ENCODE peak calls at places on chromosomes 11 and 22, in seven cellular contexts. One of them, this sample, is unnamed.
A peak's percentile ranks its signal among the peaks of the same experiment; 100 is the strongest.

GRCh38 chr11:69055598-69056516 is 7.1 kb downstream of the TPCN2 start:
- DNase-seq in activated T-cell treated with anti-CD3 and anti-CD28 coated beads for 24 hours: no peak
- DNase-seq in ascending aorta: peak; percentile 83
- DNase-seq in ELR: no peak
- DNase-seq in psoas muscle: no peak
- DNase-seq in nephron progenitor cell: no peak
- DNase-seq in stimulated activated CD4-positive, alpha-beta T cell treated with anti-CD3 and anti-CD28 coated beads, Interleukin-4, amount 100 ng/mL, for 24 hours: no peak
- DNase-seq in this sample: peak; percentile 22

GRCh38 chr11:35071722-35072121 is 67.2 kb upstream of the CD44 start:
- DNase-seq in nephron progenitor cell: no peak
- DNase-seq in ascending aorta: no peak
- DNase-seq in ELR: no peak
- DNase-seq in psoas muscle: no peak
- DNase-seq in stimulated activated CD4-positive, alpha-beta T cell treated with anti-CD3 and anti-CD28 coated beads, Interleukin-4, amount 100 ng/mL, for 24 hours: no peak
- DNase-seq in activated T-cell treated with anti-CD3 and anti-CD28 coated beads for 24 hours: no peak
- DNase-seq in this sample: no peak

GRCh38 chr22:36544107-36544620 is 15.2 kb upstream of the EIF3D start:
- DNase-seq in ascending aorta: no peak
- DNase-seq in ELR: peak; percentile 92
- DNase-seq in stimulated activated CD4-positive, alpha-beta T cell treated with anti-CD3 and anti-CD28 coated beads, Interleukin-4, amount 100 ng/mL, for 24 hours: no peak
- DNase-seq in nephron progenitor cell: no peak
- DNase-seq in psoas muscle: no peak
- DNase-seq in activated T-cell treated with anti-CD3 and anti-CD28 coated beads for 24 hours: no peak
- DNase-seq in this sample: no peak

GRCh38 chr11:68682531-68682931 is 1.8 kb upstream of the GAL start:
- DNase-seq in ascending aorta: no peak
- DNase-seq in ELR: no peak
- DNase-seq in stimulated activated CD4-positive, alpha-beta T cell treated with anti-CD3 and anti-CD28 coated beads, Interleukin-4, amount 100 ng/mL, for 24 hours: no peak
- DNase-seq in nephron progenitor cell: no peak
- DNase-seq in activated T-cell treated with anti-CD3 and anti-CD28 coated beads for 24 hours: no peak
- DNase-seq in psoas muscle: no peak
- DNase-seq in this sample: no peak

GRCh38 chr11:117517097-117517496 is 189.4 kb downstream of the CEP164 start:
- DNase-seq in psoas muscle: no peak
- DNase-seq in ascending aorta: no peak
- DNase-seq in activated T-cell treated with anti-CD3 and anti-CD28 coated beads for 24 hours: no peak
- DNase-seq in stimulated activated CD4-positive, alpha-beta T cell treated with anti-CD3 and anti-CD28 coated beads, Interleukin-4, amount 100 ng/mL, for 24 hours: no peak
- DNase-seq in nephron progenitor cell: no peak
- DNase-seq in ELR: no peak
- DNase-seq in this sample: no peak

GRCh38 chr11:119940401-119940976 is 197.4 kb downstream of the TRIM29 start:
- DNase-seq in psoas muscle: no peak
- DNase-seq in stimulated activated CD4-positive, alpha-beta T cell treated with anti-CD3 and anti-CD28 coated beads, Interleukin-4, amount 100 ng/mL, for 24 hours: no peak
- DNase-seq in activated T-cell treated with anti-CD3 and anti-CD28 coated beads for 24 hours: no peak
- DNase-seq in ascending aorta: no peak
- DNase-seq in ELR: no peak
- DNase-seq in nephron progenitor cell: no peak
- DNase-seq in this sample: no peak

GRCh38 chr11:67261942-67262681 is 4.2 kb upstream of the GRK2 start:
- DNase-seq in psoas muscle: no peak
- DNase-seq in nephron progenitor cell: no peak
- DNase-seq in activated T-cell treated with anti-CD3 and anti-CD28 coated beads for 24 hours: no peak
- DNase-seq in ELR: no peak
- DNase-seq in stimulated activated CD4-positive, alpha-beta T cell treated with anti-CD3 and anti-CD28 coated beads, Interleukin-4, amount 100 ng/mL, for 24 hours: no peak
- DNase-seq in ascending aorta: no peak
- DNase-seq in this sample: no peak

GRCh38 chr11:115251126-115251525 is 253.1 kb downstream of the CADM1 start:
- DNase-seq in ELR: no peak
- DNase-seq in psoas muscle: no peak
- DNase-seq in nephron progenitor cell: no peak
- DNase-seq in activated T-cell treated with anti-CD3 and anti-CD28 coated beads for 24 hours: no peak
- DNase-seq in ascending aorta: no peak
- DNase-seq in stimulated activated CD4-positive, alpha-beta T cell treated with anti-CD3 and anti-CD28 coated beads, Interleukin-4, amount 100 ng/mL, for 24 hours: no peak
- DNase-seq in this sample: no peak

GRCh38 chr22:43993072-43993760 is 30.9 kb upstream of the PARVB start:
- DNase-seq in ascending aorta: peak; percentile 68
- DNase-seq in psoas muscle: peak; percentile 76
- DNase-seq in ELR: peak; percentile 71
- DNase-seq in activated T-cell treated with anti-CD3 and anti-CD28 coated beads for 24 hours: peak; percentile 40
- DNase-seq in stimulated activated CD4-positive, alpha-beta T cell treated with anti-CD3 and anti-CD28 coated beads, Interleukin-4, amount 100 ng/mL, for 24 hours: peak; percentile 60
- DNase-seq in nephron progenitor cell: peak; percentile 76
- DNase-seq in this sample: peak; percentile 28

GRCh38 chr22:19871845-19872778 is 17.4 kb upstream of the GNB1L start:
- DNase-seq in stimulated activated CD4-positive, alpha-beta T cell treated with anti-CD3 and anti-CD28 coated beads, Interleukin-4, amount 100 ng/mL, for 24 hours: no peak
- DNase-seq in activated T-cell treated with anti-CD3 and anti-CD28 coated beads for 24 hours: no peak
- DNase-seq in ascending aorta: peak; percentile 57
- DNase-seq in psoas muscle: no peak
- DNase-seq in ELR: no peak
- DNase-seq in nephron progenitor cell: no peak
- DNase-seq in this sample: no peak

GRCh38 chr22:22075382-22076163 is 93.0 kb upstream of the TOP3B start:
- DNase-seq in ascending aorta: no peak
- DNase-seq in ELR: no peak
- DNase-seq in psoas muscle: no peak
- DNase-seq in activated T-cell treated with anti-CD3 and anti-CD28 coated beads for 24 hours: no peak
- DNase-seq in stimulated activated CD4-positive, alpha-beta T cell treated with anti-CD3 and anti-CD28 coated beads, Interleukin-4, amount 100 ng/mL, for 24 hours: no peak
- DNase-seq in nephron progenitor cell: no peak
- DNase-seq in this sample: no peak

GRCh38 chr11:87743002-87743401 is 432.2 kb downstream of the RAB38 start:
- DNase-seq in stimulated activated CD4-positive, alpha-beta T cell treated with anti-CD3 and anti-CD28 coated beads, Interleukin-4, amount 100 ng/mL, for 24 hours: no peak
- DNase-seq in ELR: peak; percentile 3
- DNase-seq in ascending aorta: no peak
- DNase-seq in psoas muscle: no peak
- DNase-seq in nephron progenitor cell: no peak
- DNase-seq in activated T-cell treated with anti-CD3 and anti-CD28 coated beads for 24 hours: no peak
- DNase-seq in this sample: no peak

GRCh38 chr11:87451400-87451799 is 413.7 kb downstream of the TMEM135 start:
- DNase-seq in ELR: peak; percentile 42
- DNase-seq in psoas muscle: no peak
- DNase-seq in activated T-cell treated with anti-CD3 and anti-CD28 coated beads for 24 hours: no peak
- DNase-seq in ascending aorta: no peak
- DNase-seq in stimulated activated CD4-positive, alpha-beta T cell treated with anti-CD3 and anti-CD28 coated beads, Interleukin-4, amount 100 ng/mL, for 24 hours: no peak
- DNase-seq in nephron progenitor cell: peak; percentile 46
- DNase-seq in this sample: no peak

GRCh38 chr22:42881982-42882656 is 25.0 kb upstream of the ARFGAP3 start:
- DNase-seq in stimulated activated CD4-positive, alpha-beta T cell treated with anti-CD3 and anti-CD28 coated beads, Interleukin-4, amount 100 ng/mL, for 24 hours: no peak
- DNase-seq in nephron progenitor cell: no peak
- DNase-seq in activated T-cell treated with anti-CD3 and anti-CD28 coated beads for 24 hours: no peak
- DNase-seq in ELR: no peak
- DNase-seq in psoas muscle: peak; percentile 90
- DNase-seq in ascending aorta: no peak
- DNase-seq in this sample: peak; percentile 6

GRCh38 chr11:77580712-77581337 is 8.9 kb upstream of the AQP11 start:
- DNase-seq in ascending aorta: no peak
- DNase-seq in stimulated activated CD4-positive, alpha-beta T cell treated with anti-CD3 and anti-CD28 coated beads, Interleukin-4, amount 100 ng/mL, for 24 hours: no peak
- DNase-seq in activated T-cell treated with anti-CD3 and anti-CD28 coated beads for 24 hours: no peak
- DNase-seq in psoas muscle: no peak
- DNase-seq in nephron progenitor cell: peak; percentile 20
- DNase-seq in ELR: peak; percentile 72
- DNase-seq in this sample: no peak

GRCh38 chr11:78416285-78417174 is 1.1 kb downstream of the GAB2 start:
- DNase-seq in ascending aorta: peak; percentile 94
- DNase-seq in nephron progenitor cell: peak; percentile 78
- DNase-seq in stimulated activated CD4-positive, alpha-beta T cell treated with anti-CD3 and anti-CD28 coated beads, Interleukin-4, amount 100 ng/mL, for 24 hours: peak; percentile 74
- DNase-seq in psoas muscle: peak; percentile 91
- DNase-seq in activated T-cell treated with anti-CD3 and anti-CD28 coated beads for 24 hours: peak; percentile 69
- DNase-seq in ELR: peak; percentile 93
- DNase-seq in this sample: peak; percentile 74

This sample was measured in renal cortical epithelial cell.